ENCODE peak calls at places on chromosomes 11 and 22, in ten cellular contexts. One of them, this sample, is unnamed.

GRCh38 chr22:48145738-48146137 is 1383.3 kb downstream of the TBC1D22A start:
- DNase-seq in tibial artery: no peak
- DNase-seq in cardiac muscle cell: no peak
- DNase-seq in kidney: no peak
- DNase-seq in ovary: no peak
- DNase-seq in right lobe of liver: no peak
- DNase-seq in brain microvascular endothelial cell: no peak
- DNase-seq in heart right ventricle: no peak
- DNase-seq in breast epithelium: no peak
- DNase-seq in SK-N-SH: no peak
- DNase-seq in this sample: no peak

GRCh38 chr11:18364495-18365047 is 29.8 kb upstream of the LDHA start:
- DNase-seq in brain microvascular endothelial cell: no peak
- DNase-seq in cardiac muscle cell: no peak
- DNase-seq in SK-N-SH: no peak
- DNase-seq in right lobe of liver: no peak
- DNase-seq in heart right ventricle: no peak
- DNase-seq in ovary: no peak
- DNase-seq in breast epithelium: no peak
- DNase-seq in tibial artery: no peak
- DNase-seq in kidney: no peak
- DNase-seq in this sample: no peak

GRCh38 chr22:33726294-33726711 is 194.0 kb downstream of the LARGE1 start:
- DNase-seq in brain microvascular endothelial cell: peak; percentile 1
- DNase-seq in ovary: no peak
- DNase-seq in heart right ventricle: peak; percentile 36
- DNase-seq in kidney: no peak
- DNase-seq in tibial artery: no peak
- DNase-seq in breast epithelium: no peak
- DNase-seq in right lobe of liver: no peak
- DNase-seq in cardiac muscle cell: peak; percentile 28
- DNase-seq in SK-N-SH: no peak
- DNase-seq in this sample: no peak

GRCh38 chr11:35487532-35488078 is 37.8 kb downstream of the PAMR1 start:
- DNase-seq in breast epithelium: no peak
- DNase-seq in kidney: no peak
- DNase-seq in cardiac muscle cell: peak; percentile 81
- DNase-seq in ovary: no peak
- DNase-seq in right lobe of liver: no peak
- DNase-seq in heart right ventricle: peak; percentile 15
- DNase-seq in SK-N-SH: peak; percentile 42
- DNase-seq in tibial artery: no peak
- DNase-seq in brain microvascular endothelial cell: peak; percentile 60
- DNase-seq in this sample: no peak

GRCh38 chr11:115194798-115195101 is 309.5 kb downstream of the CADM1 start:
- DNase-seq in brain microvascular endothelial cell: no peak
- DNase-seq in heart right ventricle: no peak
- DNase-seq in SK-N-SH: no peak
- DNase-seq in tibial artery: no peak
- DNase-seq in cardiac muscle cell: no peak
- DNase-seq in breast epithelium: no peak
- DNase-seq in right lobe of liver: no peak
- DNase-seq in kidney: no peak
- DNase-seq in ovary: no peak
- DNase-seq in this sample: no peak

GRCh38 chr11:67434395-67434881 is 3.0 kb downstream of the PTPRCAP start:
- DNase-seq in right lobe of liver: no peak
- DNase-seq in kidney: no peak
- DNase-seq in heart right ventricle: no peak
- DNase-seq in tibial artery: no peak
- DNase-seq in breast epithelium: no peak
- DNase-seq in ovary: no peak
- DNase-seq in SK-N-SH: no peak
- DNase-seq in cardiac muscle cell: no peak
- DNase-seq in brain microvascular endothelial cell: no peak
- DNase-seq in this sample: no peak

GRCh38 chr11:73889019-73889418 is 12.2 kb downstream of the PAAF1 start:
- DNase-seq in right lobe of liver: no peak
- DNase-seq in SK-N-SH: no peak
- DNase-seq in tibial artery: no peak
- DNase-seq in breast epithelium: no peak
- DNase-seq in kidney: no peak
- DNase-seq in brain microvascular endothelial cell: no peak
- DNase-seq in cardiac muscle cell: peak; percentile 20
- DNase-seq in ovary: no peak
- DNase-seq in heart right ventricle: no peak
- DNase-seq in this sample: no peak

GRCh38 chr22:17400305-17400704 is 31.0 kb downstream of the CECR2 start:
- DNase-seq in right lobe of liver: no peak
- DNase-seq in brain microvascular endothelial cell: no peak
- DNase-seq in SK-N-SH: no peak
- DNase-seq in ovary: no peak
- DNase-seq in kidney: no peak
- DNase-seq in heart right ventricle: no peak
- DNase-seq in breast epithelium: no peak
- DNase-seq in tibial artery: no peak
- DNase-seq in cardiac muscle cell: peak; percentile 30
- DNase-seq in this sample: no peak

GRCh38 chr11:65430406-65431217 is 8.0 kb downstream of the NEAT1 start:
- DNase-seq in ovary: peak; percentile 14
- DNase-seq in SK-N-SH: no peak
- DNase-seq in breast epithelium: peak; percentile 15
- DNase-seq in cardiac muscle cell: peak; percentile 73
- DNase-seq in tibial artery: no peak
- DNase-seq in brain microvascular endothelial cell: peak; percentile 34
- DNase-seq in kidney: no peak
- DNase-seq in right lobe of liver: peak; percentile 17
- DNase-seq in heart right ventricle: no peak
- DNase-seq in this sample: no peak

GRCh38 chr11:114346709-114347141 is 50.5 kb downstream of the NNMT start:
- DNase-seq in cardiac muscle cell: no peak
- DNase-seq in heart right ventricle: no peak
- DNase-seq in brain microvascular endothelial cell: no peak
- DNase-seq in tibial artery: no peak
- DNase-seq in right lobe of liver: no peak
- DNase-seq in breast epithelium: no peak
- DNase-seq in ovary: no peak
- DNase-seq in SK-N-SH: no peak
- DNase-seq in kidney: no peak
- DNase-seq in this sample: no peak

GRCh38 chr11:111388842-111389241 is 9.8 kb upstream of the POU2AF1 start:
- DNase-seq in kidney: no peak
- DNase-seq in ovary: no peak
- DNase-seq in breast epithelium: no peak
- DNase-seq in SK-N-SH: no peak
- DNase-seq in tibial artery: no peak
- DNase-seq in brain microvascular endothelial cell: no peak
- DNase-seq in right lobe of liver: no peak
- DNase-seq in heart right ventricle: no peak
- DNase-seq in cardiac muscle cell: no peak
- DNase-seq in this sample: no peak

GRCh38 chr11:58928082-58928574 is 11.2 kb upstream of the GLYATL1 start:
- DNase-seq in SK-N-SH: no peak
- DNase-seq in tibial artery: no peak
- DNase-seq in breast epithelium: no peak
- DNase-seq in kidney: no peak
- DNase-seq in heart right ventricle: no peak
- DNase-seq in ovary: no peak
- DNase-seq in brain microvascular endothelial cell: no peak
- DNase-seq in cardiac muscle cell: no peak
- DNase-seq in right lobe of liver: no peak
- DNase-seq in this sample: no peak

GRCh38 chr11:58928691-58929090 is 10.6 kb upstream of the GLYATL1 start:
- DNase-seq in tibial artery: no peak
- DNase-seq in SK-N-SH: no peak
- DNase-seq in heart right ventricle: no peak
- DNase-seq in brain microvascular endothelial cell: no peak
- DNase-seq in ovary: no peak
- DNase-seq in breast epithelium: no peak
- DNase-seq in kidney: no peak
- DNase-seq in right lobe of liver: no peak
- DNase-seq in cardiac muscle cell: no peak
- DNase-seq in this sample: no peak

GRCh38 chr11:58926251-58926650 is 13.0 kb upstream of the GLYATL1 start:
- DNase-seq in cardiac muscle cell: no peak
- DNase-seq in heart right ventricle: no peak
- DNase-seq in ovary: no peak
- DNase-seq in brain microvascular endothelial cell: no peak
- DNase-seq in kidney: no peak
- DNase-seq in breast epithelium: no peak
- DNase-seq in right lobe of liver: no peak
- DNase-seq in tibial artery: no peak
- DNase-seq in SK-N-SH: no peak
- DNase-seq in this sample: no peak

GRCh38 chr11:58926695-58927094 is 12.6 kb upstream of the GLYATL1 start:
- DNase-seq in breast epithelium: no peak
- DNase-seq in kidney: no peak
- DNase-seq in brain microvascular endothelial cell: no peak
- DNase-seq in right lobe of liver: no peak
- DNase-seq in heart right ventricle: no peak
- DNase-seq in tibial artery: no peak
- DNase-seq in SK-N-SH: no peak
- DNase-seq in ovary: no peak
- DNase-seq in cardiac muscle cell: peak; percentile 41
- DNase-seq in this sample: no peak

GRCh38 chr11:58927393-58928081 is 11.8 kb upstream of the GLYATL1 start:
- DNase-seq in brain microvascular endothelial cell: no peak
- DNase-seq in kidney: no peak
- DNase-seq in SK-N-SH: peak; percentile 65
- DNase-seq in cardiac muscle cell: peak; percentile 43
- DNase-seq in ovary: no peak
- DNase-seq in right lobe of liver: peak; percentile 97
- DNase-seq in breast epithelium: no peak
- DNase-seq in tibial artery: no peak
- DNase-seq in heart right ventricle: no peak
- DNase-seq in this sample: no peak
- H3K4me3 ChIP-seq in brain microvascular endothelial cell: no peak overlapping the region
- H3K4me3 ChIP-seq in kidney: peak overlapping the region; percentile 78
- H3K4me3 ChIP-seq in SK-N-SH: no peak overlapping the region
- H3K4me3 ChIP-seq in cardiac muscle cell: peak overlapping the region; percentile 29
- H3K4me3 ChIP-seq in ovary: no peak overlapping the region
- H3K4me3 ChIP-seq in right lobe of liver: peak overlapping the region; percentile 54
- H3K4me3 ChIP-seq in breast epithelium: peak overlapping the region; percentile 24
- H3K4me3 ChIP-seq in tibial artery: no peak overlapping the region
- H3K4me3 ChIP-seq in heart right ventricle: no peak overlapping the region
- H3K4me3 ChIP-seq in this sample: no peak overlapping the region

DNA sequence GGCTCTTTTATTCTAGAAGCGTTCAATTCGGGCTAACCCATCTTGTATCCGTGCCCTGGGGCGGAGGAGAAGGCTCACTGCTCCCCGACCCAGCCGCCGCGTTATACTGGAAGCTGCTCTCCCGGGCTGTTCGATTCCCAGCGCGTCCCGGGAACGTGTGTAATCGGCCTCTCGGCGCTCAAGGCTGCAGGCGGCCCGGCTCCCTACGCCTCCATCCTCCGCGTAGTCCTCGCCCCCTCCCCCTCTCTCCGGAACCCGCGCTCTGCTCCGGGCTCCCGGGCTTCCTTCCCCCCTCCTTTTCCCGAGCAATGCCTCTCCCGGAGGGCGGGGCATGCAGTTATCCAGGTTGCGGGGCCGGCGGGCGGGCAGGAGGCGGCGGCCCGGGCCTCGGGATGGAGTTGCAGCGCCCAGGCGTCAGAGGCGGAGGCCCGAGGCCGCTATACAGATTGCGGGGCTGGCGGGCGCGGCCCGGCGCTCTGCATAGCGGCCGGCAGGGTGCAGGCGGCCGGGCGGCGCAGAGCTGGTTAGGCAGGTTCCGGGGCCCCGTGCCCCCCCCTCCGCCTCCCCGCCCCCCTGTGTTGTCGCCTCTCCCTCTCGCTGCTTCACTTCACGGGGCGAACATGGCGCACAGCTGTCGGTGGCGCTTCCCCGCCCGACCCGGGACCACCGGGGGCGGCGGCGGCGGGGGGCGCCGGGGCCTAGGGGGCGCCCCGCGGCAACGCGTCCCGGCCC is at the start of gene KMT2A:
- DNase-seq in cardiac muscle cell: peak; percentile 99
- DNase-seq in kidney: peak; percentile 99
- DNase-seq in tibial artery: peak; percentile 99
- DNase-seq in ovary: peak; percentile 99
- DNase-seq in heart right ventricle: peak; percentile 99
- DNase-seq in brain microvascular endothelial cell: peak; percentile 95
- DNase-seq in SK-N-SH: peak; percentile 96
- DNase-seq in breast epithelium: peak; percentile 96
- DNase-seq in right lobe of liver: peak; percentile 99
- DNase-seq in this sample: peak; percentile 97
- TF ChIP-seq CTCF in cardiac muscle cell: no peak
- TF ChIP-seq CTCF in kidney: peak; percentile 100
- TF ChIP-seq CTCF in tibial artery: peak; percentile 98
- TF ChIP-seq CTCF in ovary: peak; percentile 60
- TF ChIP-seq CTCF in heart right ventricle: no peak
- TF ChIP-seq CTCF in brain microvascular endothelial cell: no peak
- TF ChIP-seq CTCF in SK-N-SH: no peak
- TF ChIP-seq CTCF in breast epithelium: peak; percentile 92
- TF ChIP-seq CTCF in right lobe of liver: no peak
- TF ChIP-seq CTCF in this sample: no peak

GRCh38 chr11:102387056-102387781 is 40.2 kb downstream of the BIRC2 start:
- DNase-seq in right lobe of liver: no peak
- DNase-seq in SK-N-SH: no peak
- DNase-seq in kidney: no peak
- DNase-seq in cardiac muscle cell: no peak
- DNase-seq in breast epithelium: no peak
- DNase-seq in heart right ventricle: no peak
- DNase-seq in tibial artery: no peak
- DNase-seq in ovary: no peak
- DNase-seq in brain microvascular endothelial cell: no peak
- DNase-seq in this sample: no peak
- H3K36me3 ChIP-seq in right lobe of liver: peaks cover 27% of the 10 kb centered on the region
- H3K36me3 ChIP-seq in SK-N-SH: peaks cover 29% of the 10 kb centered on the region
- H3K36me3 ChIP-seq in kidney: peaks cover 11% of the 10 kb centered on the region
- H3K36me3 ChIP-seq in cardiac muscle cell: no peaks in the 10 kb centered on the region
- H3K36me3 ChIP-seq in breast epithelium: no peaks in the 10 kb centered on the region
- H3K36me3 ChIP-seq in heart right ventricle: peaks cover 6% of the 10 kb centered on the region
- H3K36me3 ChIP-seq in tibial artery: peaks cover 39% of the 10 kb centered on the region
- H3K36me3 ChIP-seq in ovary: no peaks in the 10 kb centered on the region
- H3K36me3 ChIP-seq in brain microvascular endothelial cell: peaks cover 36% of the 10 kb centered on the region
- H3K36me3 ChIP-seq in this sample: peaks cover 62% of the 10 kb centered on the region

DNA sequence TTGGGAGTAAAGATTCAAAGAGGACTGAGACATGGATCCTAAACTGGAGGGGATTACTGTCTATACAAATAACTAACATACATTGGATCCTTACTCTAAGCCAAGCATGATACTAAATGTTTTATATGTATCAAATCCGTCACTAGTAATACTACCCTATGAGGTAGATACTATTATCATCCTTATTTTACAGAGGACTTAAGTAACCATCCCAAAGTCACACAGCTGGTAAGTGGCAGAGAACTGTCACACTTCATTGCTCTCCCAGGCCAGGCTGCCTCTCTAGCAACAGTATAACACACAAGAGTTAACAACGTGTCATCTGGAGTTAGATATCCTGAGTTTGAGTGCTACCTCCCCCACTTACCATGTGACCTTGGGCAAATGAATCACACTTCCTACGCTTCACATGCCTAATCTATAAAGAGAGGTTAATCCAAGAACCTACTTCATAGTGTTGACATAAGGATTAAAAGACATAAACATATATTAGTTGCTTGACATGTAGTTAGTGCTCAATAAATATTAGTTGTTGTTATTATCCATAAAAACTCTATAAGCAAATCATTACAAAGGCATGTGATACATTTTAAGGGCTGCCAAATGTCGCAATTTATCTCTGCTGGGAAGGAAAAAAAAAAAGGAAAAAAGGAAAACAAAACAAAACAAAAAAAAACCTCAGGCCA is 33.8 kb upstream of the SPON1 start:
- DNase-seq in tibial artery: no peak
- DNase-seq in cardiac muscle cell: peak; percentile 90
- DNase-seq in SK-N-SH: no peak
- DNase-seq in right lobe of liver: no peak
- DNase-seq in heart right ventricle: no peak
- DNase-seq in breast epithelium: no peak
- DNase-seq in brain microvascular endothelial cell: peak; percentile 78
- DNase-seq in ovary: no peak
- DNase-seq in kidney: no peak
- DNase-seq in this sample: no peak
- H3K4me3 ChIP-seq in tibial artery: no peak overlapping the region
- H3K4me3 ChIP-seq in cardiac muscle cell: no peak overlapping the region
- H3K4me3 ChIP-seq in SK-N-SH: no peak overlapping the region
- H3K4me3 ChIP-seq in right lobe of liver: no peak overlapping the region
- H3K4me3 ChIP-seq in heart right ventricle: no peak overlapping the region
- H3K4me3 ChIP-seq in breast epithelium: no peak overlapping the region
- H3K4me3 ChIP-seq in brain microvascular endothelial cell: no peak overlapping the region
- H3K4me3 ChIP-seq in ovary: no peak overlapping the region
- H3K4me3 ChIP-seq in kidney: no peak overlapping the region
- H3K4me3 ChIP-seq in this sample: no peak overlapping the region